ENCODE peak calls at places on chromosomes 1 and 21, in nine cellular contexts. Z, P, K, T, M, R, D, O and L are unnamed samples.

GRCh38 chr1:53408013-53408754 is 51.0 kb upstream of the DMRTB1 start:
- DNase-seq in Z (no peak), P (no peak), K (peak), T (no peak), M (no peak), R (no peak), D (no peak), O (no peak), L (no peak)

GRCh38 chr1:18597159-18598042 is 33.2 kb upstream of the PAX7 start:
- DNase-seq in Z (peak), P (no peak), K (peak), T (peak), M (peak), R (peak), D (peak), O (peak), L (peak)

GRCh38 chr1:245458234-245458633 is 303.4 kb downstream of the KIF26B start:
- DNase-seq in Z (no peak), P (no peak), K (peak), T (no peak), M (no peak), R (no peak), D (no peak), O (no peak), L (no peak)

GRCh38 chr1:33634143-33634542 is 161.7 kb downstream of the ZSCAN20 start:
- DNase-seq in Z (no peak), P (no peak), K (no peak), T (no peak), M (no peak), R (no peak), D (no peak), O (no peak), L (no peak)

GRCh38 chr1:156884560-156884959 is 9.0 kb upstream of the PEAR1 start:
- DNase-seq in Z (no peak), P (no peak), K (no peak), T (no peak), M (no peak), R (no peak), D (no peak), O (no peak), L (no peak)

GRCh38 chr1:66788231-66788939 is 12.7 kb downstream of the INSL5 start:
- DNase-seq in Z (no peak), P (no peak), K (no peak), T (no peak), M (no peak), R (no peak), D (no peak), O (no peak), L (no peak)

GRCh38 chr1:39139723-39140360 is 64.7 kb upstream of the MACF1 start:
- DNase-seq in Z (no peak), P (no peak), K (no peak), T (no peak), M (no peak), R (no peak), D (no peak), O (no peak), L (no peak)

GRCh38 chr21:46181953-46182547 is 2.2 kb downstream of the SPATC1L start:
- DNase-seq in Z (no peak), P (no peak), K (no peak), T (no peak), M (no peak), R (peak), D (no peak), O (no peak), L (no peak)

GRCh38 chr1:160179336-160179735 is 11.0 kb upstream of the CASQ1 start:
- DNase-seq in Z (no peak), P (no peak), K (no peak), T (no peak), M (no peak), R (no peak), D (no peak), O (no peak), L (no peak)

GRCh38 chr1:87330201-87330953 is 1.7 kb downstream of the LMO4 start:
- DNase-seq in Z (no peak), P (no peak), K (peak), T (no peak), M (no peak), R (peak), D (no peak), O (peak), L (no peak)

GRCh38 chr21:34807881-34808568 is 139.2 kb downstream of the CLIC6 start:
- DNase-seq in Z (no peak), P (peak), K (peak), T (no peak), M (peak), R (no peak), D (no peak), O (peak), L (no peak)

GRCh38 chr1:230773396-230774033 is 26.3 kb downstream of the CAPN9 start:
- DNase-seq in Z (no peak), P (no peak), K (no peak), T (no peak), M (no peak), R (no peak), D (no peak), O (no peak), L (no peak)
- TF ChIP-seq CTCF in Z (no peak), P (no peak), K (no peak), T (peak), M (no peak), R (no peak), D (no peak), O (peak), L (peak)

GRCh38 chr1:22637952-22638445 is 1.6 kb downstream of the C1QA start:
- DNase-seq in Z (no peak), P (no peak), K (no peak), T (no peak), M (no peak), R (no peak), D (no peak), O (no peak), L (no peak)

GRCh38 chr1:22641247-22641646 is 2.2 kb upstream of the C1QC start:
- DNase-seq in Z (no peak), P (no peak), K (no peak), T (no peak), M (no peak), R (no peak), D (no peak), O (no peak), L (no peak)

GRCh38 chr1:22638476-22639234 is 2.2 kb downstream of the C1QA start:
- DNase-seq in Z (no peak), P (no peak), K (no peak), T (no peak), M (no peak), R (no peak), D (no peak), O (no peak), L (no peak)

GRCh38 chr1:22636927-22637326 is 499 bp downstream of the C1QA start:
- DNase-seq in Z (no peak), P (no peak), K (no peak), T (no peak), M (no peak), R (no peak), D (no peak), O (no peak), L (no peak)

GRCh38 chr1:22639286-22639685 is 2.9 kb downstream of the C1QA start:
- DNase-seq in Z (no peak), P (no peak), K (peak), T (peak), M (no peak), R (peak), D (no peak), O (no peak), L (no peak)
- TF ChIP-seq CTCF in Z (no peak), P (no peak), K (no peak), T (no peak), M (no peak), R (peak), D (no peak), O (no peak), L (peak)

GRCh38 chr1:15578921-15579682 is 5.7 kb downstream of the AGMAT start:
- DNase-seq in Z (no peak), P (no peak), K (no peak), T (no peak), M (no peak), R (no peak), D (no peak), O (no peak), L (no peak)

GRCh38 chr1:15583016-15583706 is 1.7 kb downstream of the AGMAT start:
- DNase-seq in Z (no peak), P (no peak), K (no peak), T (no peak), M (no peak), R (no peak), D (no peak), O (no peak), L (no peak)

GRCh38 chr1:15579683-15580047 is 5.2 kb downstream of the AGMAT start:
- DNase-seq in Z (no peak), P (no peak), K (no peak), T (no peak), M (no peak), R (no peak), D (no peak), O (no peak), L (no peak)

DNA sequence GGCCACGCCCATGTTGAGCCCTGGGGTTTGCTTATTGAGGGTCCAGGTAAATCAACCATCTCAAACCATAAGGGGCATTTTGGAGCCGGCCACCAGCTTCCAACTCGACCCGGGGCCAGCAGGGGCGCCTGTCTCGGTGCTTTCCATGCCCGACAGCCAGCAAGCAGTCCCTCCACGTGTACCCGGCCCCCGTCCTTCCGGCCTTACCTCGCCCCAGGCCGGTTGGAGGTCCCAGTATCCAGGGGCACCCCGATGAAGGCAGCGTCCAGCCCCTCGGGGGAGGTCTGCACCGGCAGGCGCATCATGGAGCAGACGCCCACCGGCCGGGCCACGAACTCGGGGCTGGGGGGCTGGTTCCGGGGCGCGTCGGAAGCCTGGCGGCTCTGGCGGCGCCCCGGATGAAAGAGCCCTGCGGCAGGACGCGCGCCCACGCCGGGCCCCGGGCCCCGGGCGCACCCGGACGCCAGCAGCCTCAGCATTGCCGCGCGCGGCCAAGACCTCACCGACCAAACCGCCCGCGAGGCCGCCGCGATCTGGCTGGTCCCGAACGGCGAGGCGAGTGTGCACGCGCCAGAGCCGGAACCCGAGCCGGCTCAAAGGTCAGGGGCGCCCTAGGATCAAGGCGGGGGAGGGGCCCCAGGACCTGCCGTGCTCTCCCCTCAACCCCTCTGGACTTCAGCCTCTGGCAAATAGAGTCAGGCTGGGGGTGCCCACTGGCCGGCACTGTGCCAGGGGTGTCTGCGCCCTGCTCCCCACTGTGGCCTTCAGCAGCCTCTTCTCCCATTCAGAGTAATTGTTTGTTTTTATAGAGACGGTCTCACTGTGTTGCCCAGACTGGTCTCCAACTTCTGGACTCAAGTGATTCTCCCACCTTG is at the start of gene AGMAT:
- DNase-seq in Z (peak), P (no peak), K (peak), T (peak), M (peak), R (peak), D (no peak), O (no peak), L (no peak)
- TF ChIP-seq CTCF in Z (peak), P (no peak), K (peak), T (peak), M (peak), R (peak), D (no peak), O (no peak), L (peak)

GRCh38 chr1:182059936-182060335 is 1.6 kb downstream of the ZNF648 start:
- DNase-seq in Z (no peak), P (no peak), K (no peak), T (no peak), M (no peak), R (no peak), D (no peak), O (no peak), L (no peak)

GRCh38 chr1:182051938-182052337 is 9.6 kb downstream of the ZNF648 start:
- DNase-seq in Z (no peak), P (no peak), K (peak), T (no peak), M (no peak), R (no peak), D (no peak), O (no peak), L (no peak)

GRCh38 chr1:182050481-182051438 is 10.8 kb downstream of the ZNF648 start:
- DNase-seq in Z (no peak), P (no peak), K (no peak), T (no peak), M (no peak), R (no peak), D (no peak), O (no peak), L (no peak)

GRCh38 chr1:182056596-182057366 is 4.7 kb downstream of the ZNF648 start:
- DNase-seq in Z (no peak), P (no peak), K (no peak), T (no peak), M (no peak), R (peak), D (no peak), O (no peak), L (peak)

GRCh38 chr1:182054698-182055326 is 6.7 kb downstream of the ZNF648 start:
- DNase-seq in Z (no peak), P (no peak), K (peak), T (peak), M (no peak), R (no peak), D (peak), O (no peak), L (no peak)
- TF ChIP-seq CTCF in Z (peak), P (peak), K (peak), T (no peak), M (peak), R (peak), D (peak), O (no peak), L (peak)

GRCh38 chr1:27575861-27576331 is 28.0 kb downstream of the AHDC1 start:
- DNase-seq in Z (peak), P (no peak), K (no peak), T (peak), M (peak), R (peak), D (peak), O (peak), L (no peak)

GRCh38 chr1:27574001-27574781 is 29.8 kb downstream of the AHDC1 start:
- DNase-seq in Z (no peak), P (no peak), K (no peak), T (no peak), M (no peak), R (no peak), D (no peak), O (peak), L (no peak)

GRCh38 chr1:27572679-27573426 is 31.1 kb downstream of the AHDC1 start:
- DNase-seq in Z (no peak), P (no peak), K (peak), T (no peak), M (no peak), R (no peak), D (no peak), O (peak), L (no peak)

GRCh38 chr1:27576846-27577245 is 27.1 kb downstream of the AHDC1 start:
- DNase-seq in Z (no peak), P (no peak), K (no peak), T (no peak), M (no peak), R (no peak), D (no peak), O (peak), L (no peak)

GRCh38 chr1:27574871-27575831 is 28.8 kb downstream of the AHDC1 start:
- DNase-seq in Z (peak), P (no peak), K (peak), T (peak), M (peak), R (peak), D (peak), O (peak), L (no peak)
- TF ChIP-seq CTCF in Z (peak), P (no peak), K (no peak), T (peak), M (peak), R (peak), D (peak), O (peak), L (peak)

GRCh38 chr1:41502912-41503311 is 18.4 kb upstream of the EDN2 start:
- DNase-seq in Z (no peak), P (no peak), K (no peak), T (no peak), M (no peak), R (no peak), D (no peak), O (no peak), L (no peak)

GRCh38 chr1:41499591-41499990 is 15.1 kb upstream of the EDN2 start:
- DNase-seq in Z (no peak), P (no peak), K (no peak), T (no peak), M (no peak), R (no peak), D (no peak), O (no peak), L (no peak)

GRCh38 chr1:41500378-41500777 is 15.9 kb upstream of the EDN2 start:
- DNase-seq in Z (no peak), P (no peak), K (no peak), T (no peak), M (peak), R (no peak), D (peak), O (no peak), L (no peak)

GRCh38 chr1:41501581-41501980 is 17.1 kb upstream of the EDN2 start:
- DNase-seq in Z (no peak), P (no peak), K (no peak), T (no peak), M (no peak), R (no peak), D (peak), O (no peak), L (no peak)

DNA sequence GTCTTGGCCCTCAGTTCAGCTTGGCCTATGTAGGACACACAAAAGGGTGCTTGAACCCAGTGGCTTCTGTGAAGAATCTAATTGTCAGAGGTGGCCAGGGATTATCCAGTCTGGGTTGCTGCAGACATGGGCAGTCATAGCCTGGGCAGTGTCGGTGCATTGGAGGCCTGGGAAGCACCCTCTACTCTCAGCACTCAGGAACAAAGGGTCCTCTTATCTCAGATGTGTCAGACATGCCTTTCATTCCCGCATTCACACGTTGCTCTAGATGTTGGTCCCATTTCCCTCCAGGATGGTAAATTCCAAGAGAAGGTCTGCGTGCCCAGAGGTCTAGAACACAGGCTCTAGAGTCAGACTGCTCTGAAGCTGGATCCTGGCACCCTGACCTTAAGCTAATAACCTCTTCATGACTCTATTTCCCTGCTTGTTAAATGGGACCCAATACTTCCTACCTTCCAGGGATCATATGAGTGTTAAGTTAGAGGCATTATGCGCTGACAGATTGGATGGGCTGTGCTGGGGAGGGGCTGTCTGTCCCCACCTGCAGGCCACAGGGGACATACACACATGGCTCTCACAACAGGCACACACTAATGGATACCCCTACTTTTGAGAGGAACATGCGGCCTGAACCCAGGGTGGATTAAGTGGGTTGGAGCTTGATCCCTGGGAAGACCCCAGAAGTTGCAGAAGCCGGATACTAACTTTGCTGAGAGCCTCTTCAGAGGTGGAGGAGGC is 16.5 kb upstream of the EDN2 start:
- DNase-seq in Z (no peak), P (no peak), K (no peak), T (no peak), M (no peak), R (no peak), D (no peak), O (no peak), L (no peak)
- TF ChIP-seq CTCF in Z (no peak), P (no peak), K (no peak), T (no peak), M (no peak), R (peak), D (no peak), O (no peak), L (no peak)

DNA sequence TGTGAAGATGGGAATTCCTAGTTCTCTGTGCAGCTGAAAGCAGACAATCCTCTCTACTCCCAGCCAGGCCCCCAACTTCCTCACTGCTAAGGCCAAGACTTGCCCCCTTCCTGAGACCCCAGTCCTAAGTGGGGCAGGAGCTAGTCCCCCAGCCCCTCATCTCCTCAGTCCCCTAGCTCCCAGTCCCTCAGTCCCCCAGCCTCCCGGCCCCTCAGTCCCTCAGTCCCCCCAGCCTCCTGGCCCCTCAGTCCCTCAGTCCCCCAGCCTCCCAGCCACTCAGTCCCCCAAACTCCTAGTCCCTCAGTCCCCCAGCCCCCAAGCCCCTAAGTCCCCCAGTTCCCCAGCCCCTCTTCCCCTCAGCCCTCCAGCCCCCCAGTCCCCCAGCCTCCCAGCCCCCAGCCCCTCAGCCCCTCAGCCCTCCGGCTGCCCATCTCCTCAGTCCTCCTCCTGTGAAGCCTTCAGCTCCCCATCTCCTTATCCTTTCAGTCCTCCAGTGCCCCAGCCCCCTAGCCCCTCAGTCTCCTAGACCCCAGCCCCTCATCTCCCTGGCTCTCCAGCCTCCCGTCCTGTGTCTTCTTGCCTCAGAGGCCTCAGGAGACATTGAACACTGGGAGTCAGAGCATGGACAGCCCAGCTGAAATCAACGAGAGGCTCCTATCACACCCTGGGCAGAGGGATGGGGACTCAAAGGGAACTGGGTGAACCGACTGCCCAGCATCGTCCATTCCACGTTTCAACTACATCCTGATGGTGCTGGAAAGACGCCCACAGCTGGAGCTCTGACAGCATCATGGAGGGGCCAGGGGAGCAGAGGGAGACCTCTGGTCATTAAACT is 396.3 kb downstream of the PTPRU start:
- DNase-seq in Z (no peak), P (no peak), K (no peak), T (no peak), M (no peak), R (peak), D (no peak), O (no peak), L (no peak)
- TF ChIP-seq CTCF in Z (no peak), P (no peak), K (no peak), T (no peak), M (no peak), R (no peak), D (no peak), O (no peak), L (no peak)